ENCODE peak calls at places on chromosomes 12 and 14, in four cellular contexts. F, I, U and V are unnamed samples.

GRCh38 chr12:5258498-5258897 is 173.4 kb upstream of the NTF3 start:
- DNase-seq in F (peak), I (no peak), U (no peak), V (no peak)

GRCh38 chr14:101114726-101115481 is 211.4 kb upstream of the RTL1 start:
- DNase-seq in F (no peak), I (no peak), U (no peak), V (no peak)

GRCh38 chr12:56808954-56809353 is 45.8 kb downstream of the HSD17B6 start:
- DNase-seq in F (no peak), I (no peak), U (peak), V (peak)

GRCh38 chr14:43795600-43796228 is 711.4 kb downstream of the FSCB start:
- DNase-seq in F (peak), I (no peak), U (peak), V (peak)

GRCh38 chr14:38948171-38948570 is 154.9 kb downstream of the SEC23A start:
- DNase-seq in F (no peak), I (no peak), U (no peak), V (no peak)

GRCh38 chr12:81992461-81992860 is 233.3 kb upstream of the PPFIA2 start:
- DNase-seq in F (no peak), I (peak), U (peak), V (no peak)

GRCh38 chr14:91277546-91278382 is 33.3 kb upstream of the GPR68 start:
- DNase-seq in F (no peak), I (no peak), U (no peak), V (no peak)

GRCh38 chr14:95515523-95516517 is 630 bp downstream of the SYNE3 start:
- DNase-seq in F (peak), I (peak), U (peak), V (peak)

GRCh38 chr14:89093083-89093482 is 268.6 kb downstream of the TTC8 start:
- DNase-seq in F (peak), I (no peak), U (no peak), V (no peak)

GRCh38 chr14:90452366-90452765 is 55.5 kb downstream of the CALM1 start:
- DNase-seq in F (no peak), I (no peak), U (no peak), V (no peak)

GRCh38 chr14:99185436-99186068 is 86.4 kb downstream of the BCL11B start:
- DNase-seq in F (no peak), I (no peak), U (no peak), V (no peak)

GRCh38 chr14:45633220-45633984 is 380.4 kb upstream of the MIS18BP1 start:
- DNase-seq in F (no peak), I (no peak), U (no peak), V (no peak)

GRCh38 chr12:32270818-32271710 is 128.3 kb upstream of the FGD4 start:
- DNase-seq in F (peak), I (no peak), U (peak), V (peak)

GRCh38 chr14:102568115-102568614 is 24.3 kb upstream of the RCOR1 start:
- DNase-seq in F (no peak), I (no peak), U (peak), V (no peak)

GRCh38 chr14:23517650-23518329 is 33.8 kb downstream of the ZFHX2 start:
- DNase-seq in F (no peak), I (no peak), U (no peak), V (no peak)

GRCh38 chr14:105479438-105480164 is 5.0 kb downstream of the CRIP2 start:
- DNase-seq in F (no peak), I (no peak), U (no peak), V (no peak)

GRCh38 chr12:130705174-130705880 is 10.8 kb downstream of the RIMBP2 start:
- DNase-seq in F (no peak), I (no peak), U (no peak), V (no peak)
- H2BK5ac ChIP-seq in F (no peak), I (peak), U (no peak), V (no peak)

DNA sequence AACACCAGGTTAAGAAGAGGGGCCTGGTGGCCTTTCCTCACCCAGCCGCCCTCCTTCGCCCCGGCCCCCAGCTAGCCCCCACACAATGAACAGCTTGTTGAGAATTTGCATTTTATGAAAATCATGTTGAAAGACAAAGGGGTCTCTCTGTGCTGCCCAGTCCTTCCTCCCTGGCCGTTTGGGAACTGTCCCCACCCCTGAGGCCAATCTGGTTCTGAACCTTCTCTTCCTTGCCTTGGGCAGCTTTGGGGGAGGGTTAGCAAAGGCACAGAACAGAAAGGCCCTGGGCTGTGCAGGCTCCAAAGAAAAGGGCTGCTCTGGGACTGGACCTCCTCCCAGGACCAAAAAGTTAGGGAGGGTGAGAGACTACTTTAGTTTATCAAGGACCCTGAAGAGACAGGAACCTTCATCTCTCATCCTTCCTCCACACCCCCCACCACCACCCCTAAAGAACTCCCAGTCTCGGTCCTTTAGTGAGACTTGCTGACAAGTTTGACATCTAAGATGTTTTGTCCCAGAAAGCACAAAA is 1.3 kb downstream of the TAMALIN start:
- DNase-seq in F (no peak), I (no peak), U (no peak), V (no peak)
- H3K4me2 ChIP-seq in F (peak), I (peak), U (peak), V (peak)

GRCh38 chr12:52913424-52913821 is 8.5 kb upstream of the KRT8 start:
- DNase-seq in F (no peak), I (no peak), U (no peak), V (no peak)
- H2AK5ac ChIP-seq in F (no peak), I (no peak), U (peak), V (no peak)

DNA sequence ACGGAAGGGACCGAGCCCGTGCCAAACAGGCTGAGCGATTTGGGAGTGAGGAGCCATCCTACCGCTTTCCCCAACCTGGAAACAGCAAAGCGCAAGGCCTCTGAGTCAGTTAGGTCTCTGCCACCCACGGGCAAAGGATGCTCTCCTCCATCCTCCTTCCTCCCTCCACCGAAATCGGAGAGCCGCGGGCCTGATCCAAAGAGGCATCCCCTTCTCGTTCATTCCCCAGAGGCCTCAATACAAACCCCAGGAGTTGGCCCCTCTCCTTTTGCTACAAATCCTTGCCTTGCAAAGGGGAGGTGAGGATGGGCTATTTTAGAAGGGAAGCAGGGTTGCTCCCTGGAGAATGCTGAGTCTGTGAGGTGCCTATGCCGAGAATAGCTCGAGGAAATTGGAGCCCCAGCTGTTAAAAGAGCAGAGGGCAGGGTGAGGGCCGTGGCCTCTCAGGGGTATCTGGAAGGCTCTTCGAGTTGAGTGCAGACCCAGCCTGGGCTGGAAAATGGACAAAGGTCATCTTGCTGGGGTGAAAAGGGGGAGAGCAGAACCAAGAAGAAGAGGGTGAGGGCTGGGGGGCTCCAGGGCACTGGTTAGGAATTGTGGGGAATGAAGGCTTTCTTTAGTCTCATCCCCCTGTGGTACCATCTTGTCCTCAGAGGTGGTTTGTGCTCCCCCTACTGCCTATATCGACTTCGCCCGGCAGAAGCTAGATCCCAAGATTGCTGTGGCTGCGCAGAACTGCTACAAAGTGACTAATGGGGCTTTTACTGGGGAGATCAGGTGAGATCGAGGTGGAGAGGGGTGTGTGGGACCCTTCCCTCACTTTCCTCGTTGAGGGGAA is 1.1 kb downstream of the TPI1 start:
- DNase-seq in F (peak), I (peak), U (peak), V (peak)
- H2BK5ac ChIP-seq in F (peak), I (peak), U (no peak), V (no peak)

GRCh38 chr12:124236651-124237050 is 58.2 kb upstream of the RFLNA start:
- DNase-seq in F (peak), I (no peak), U (no peak), V (peak)
- H3K4me2 ChIP-seq in F (no peak), I (no peak), U (no peak), V (no peak)